ENCODE peak calls at places on chromosomes 12 and 14, in six cellular contexts. One of them, this sample, is unnamed.

GRCh38 chr12:116879509-116880212 is 1.6 kb downstream of the HRK start:
- DNase-seq in tibial artery: no peak
- DNase-seq in GM13976: peak
- DNase-seq in stomach: no peak
- DNase-seq in fibroblast of lung: no peak
- DNase-seq in activated naive CD8-positive, alpha-beta T cell treated with anti-CD3 and anti-CD28 coated beads, Interleukin-2, amount 10 ng/mL, durations not matched to agents 7 days and 5 days: peak
- DNase-seq in this sample: no peak

GRCh38 chr14:100679707-100680438 is 46.8 kb upstream of the DLK1 start:
- DNase-seq in tibial artery: no peak
- DNase-seq in activated naive CD8-positive, alpha-beta T cell treated with anti-CD3 and anti-CD28 coated beads, Interleukin-2, amount 10 ng/mL, durations not matched to agents 7 days and 5 days: no peak
- DNase-seq in fibroblast of lung: peak
- DNase-seq in stomach: no peak
- DNase-seq in GM13976: no peak
- DNase-seq in this sample: no peak

GRCh38 chr12:122318607-122319311 is 52.5 kb upstream of the VPS33A start:
- DNase-seq in fibroblast of lung: peak
- DNase-seq in tibial artery: no peak
- DNase-seq in activated naive CD8-positive, alpha-beta T cell treated with anti-CD3 and anti-CD28 coated beads, Interleukin-2, amount 10 ng/mL, durations not matched to agents 7 days and 5 days: no peak
- DNase-seq in GM13976: no peak
- DNase-seq in stomach: no peak
- DNase-seq in this sample: no peak

GRCh38 chr12:6821271-6821673 is 349 bp upstream of the GPR162 start:
- DNase-seq in tibial artery: no peak
- DNase-seq in stomach: peak
- DNase-seq in activated naive CD8-positive, alpha-beta T cell treated with anti-CD3 and anti-CD28 coated beads, Interleukin-2, amount 10 ng/mL, durations not matched to agents 7 days and 5 days: peak
- DNase-seq in fibroblast of lung: peak
- DNase-seq in GM13976: no peak
- DNase-seq in this sample: peak

GRCh38 chr14:42517786-42518530 is 911.3 kb downstream of the LRFN5 start:
- DNase-seq in tibial artery: no peak
- DNase-seq in fibroblast of lung: no peak
- DNase-seq in GM13976: no peak
- DNase-seq in activated naive CD8-positive, alpha-beta T cell treated with anti-CD3 and anti-CD28 coated beads, Interleukin-2, amount 10 ng/mL, durations not matched to agents 7 days and 5 days: no peak
- DNase-seq in stomach: no peak
- DNase-seq in this sample: no peak

GRCh38 chr12:124833693-124834122 is 30.0 kb downstream of the SCARB1 start:
- DNase-seq in fibroblast of lung: no peak
- DNase-seq in tibial artery: peak
- DNase-seq in GM13976: no peak
- DNase-seq in activated naive CD8-positive, alpha-beta T cell treated with anti-CD3 and anti-CD28 coated beads, Interleukin-2, amount 10 ng/mL, durations not matched to agents 7 days and 5 days: no peak
- DNase-seq in stomach: no peak
- DNase-seq in this sample: peak

GRCh38 chr14:98293527-98293926 is 978.5 kb downstream of the BCL11B start:
- DNase-seq in GM13976: no peak
- DNase-seq in fibroblast of lung: peak
- DNase-seq in activated naive CD8-positive, alpha-beta T cell treated with anti-CD3 and anti-CD28 coated beads, Interleukin-2, amount 10 ng/mL, durations not matched to agents 7 days and 5 days: no peak
- DNase-seq in stomach: no peak
- DNase-seq in tibial artery: no peak
- DNase-seq in this sample: no peak

GRCh38 chr14:22890416-22890815 is 7.4 kb downstream of the REM2 start:
- DNase-seq in stomach: no peak
- DNase-seq in tibial artery: no peak
- DNase-seq in fibroblast of lung: no peak
- DNase-seq in activated naive CD8-positive, alpha-beta T cell treated with anti-CD3 and anti-CD28 coated beads, Interleukin-2, amount 10 ng/mL, durations not matched to agents 7 days and 5 days: no peak
- DNase-seq in GM13976: no peak
- DNase-seq in this sample: no peak

GRCh38 chr12:6570264-6570887 is 2.3 kb upstream of the NOP2 start:
- DNase-seq in stomach: peak
- DNase-seq in GM13976: peak
- DNase-seq in fibroblast of lung: peak
- DNase-seq in activated naive CD8-positive, alpha-beta T cell treated with anti-CD3 and anti-CD28 coated beads, Interleukin-2, amount 10 ng/mL, durations not matched to agents 7 days and 5 days: peak
- DNase-seq in tibial artery: no peak
- DNase-seq in this sample: peak

GRCh38 chr12:51904951-51905471 is 2.3 kb upstream of the ACVRL1 start:
- DNase-seq in activated naive CD8-positive, alpha-beta T cell treated with anti-CD3 and anti-CD28 coated beads, Interleukin-2, amount 10 ng/mL, durations not matched to agents 7 days and 5 days: peak
- DNase-seq in stomach: no peak
- DNase-seq in fibroblast of lung: no peak
- DNase-seq in tibial artery: peak
- DNase-seq in GM13976: no peak
- DNase-seq in this sample: peak

GRCh38 chr14:77264466-77265186 is 6.4 kb downstream of the NGB start:
- DNase-seq in tibial artery: no peak
- DNase-seq in activated naive CD8-positive, alpha-beta T cell treated with anti-CD3 and anti-CD28 coated beads, Interleukin-2, amount 10 ng/mL, durations not matched to agents 7 days and 5 days: no peak
- DNase-seq in stomach: no peak
- DNase-seq in fibroblast of lung: no peak
- DNase-seq in GM13976: no peak
- DNase-seq in this sample: no peak

GRCh38 chr12:46516933-46517578 is 144.5 kb upstream of the SLC38A2 start:
- DNase-seq in stomach: no peak
- DNase-seq in tibial artery: no peak
- DNase-seq in fibroblast of lung: no peak
- DNase-seq in activated naive CD8-positive, alpha-beta T cell treated with anti-CD3 and anti-CD28 coated beads, Interleukin-2, amount 10 ng/mL, durations not matched to agents 7 days and 5 days: no peak
- DNase-seq in GM13976: peak
- DNase-seq in this sample: no peak

GRCh38 chr12:116818341-116818856 is 62.8 kb downstream of the HRK start:
- DNase-seq in activated naive CD8-positive, alpha-beta T cell treated with anti-CD3 and anti-CD28 coated beads, Interleukin-2, amount 10 ng/mL, durations not matched to agents 7 days and 5 days: peak
- DNase-seq in fibroblast of lung: peak
- DNase-seq in tibial artery: no peak
- DNase-seq in stomach: peak
- DNase-seq in GM13976: no peak
- DNase-seq in this sample: peak

GRCh38 chr12:111757361-111758119 is 9.2 kb upstream of the ALDH2 start:
- DNase-seq in GM13976: peak
- DNase-seq in tibial artery: peak
- DNase-seq in fibroblast of lung: peak
- DNase-seq in stomach: peak
- DNase-seq in activated naive CD8-positive, alpha-beta T cell treated with anti-CD3 and anti-CD28 coated beads, Interleukin-2, amount 10 ng/mL, durations not matched to agents 7 days and 5 days: peak
- DNase-seq in this sample: peak

GRCh38 chr12:39805651-39806050 is 186.0 kb upstream of the ABCD2 start:
- DNase-seq in GM13976: no peak
- DNase-seq in activated naive CD8-positive, alpha-beta T cell treated with anti-CD3 and anti-CD28 coated beads, Interleukin-2, amount 10 ng/mL, durations not matched to agents 7 days and 5 days: no peak
- DNase-seq in tibial artery: no peak
- DNase-seq in stomach: no peak
- DNase-seq in fibroblast of lung: no peak
- DNase-seq in this sample: no peak

GRCh38 chr14:63752449-63753169 is 24.7 kb upstream of the SGPP1 start:
- DNase-seq in GM13976: no peak
- DNase-seq in activated naive CD8-positive, alpha-beta T cell treated with anti-CD3 and anti-CD28 coated beads, Interleukin-2, amount 10 ng/mL, durations not matched to agents 7 days and 5 days: no peak
- DNase-seq in tibial artery: no peak
- DNase-seq in stomach: no peak
- DNase-seq in fibroblast of lung: peak
- DNase-seq in this sample: no peak

GRCh38 chr14:86022031-86022629 is 492.2 kb downstream of the FLRT2 start:
- DNase-seq in stomach: no peak
- DNase-seq in GM13976: no peak
- DNase-seq in fibroblast of lung: peak
- DNase-seq in tibial artery: no peak
- DNase-seq in activated naive CD8-positive, alpha-beta T cell treated with anti-CD3 and anti-CD28 coated beads, Interleukin-2, amount 10 ng/mL, durations not matched to agents 7 days and 5 days: no peak
- DNase-seq in this sample: no peak

GRCh38 chr12:120204171-120204570 is 3.3 kb upstream of the RPLP0 start:
- DNase-seq in tibial artery: no peak
- DNase-seq in stomach: no peak
- DNase-seq in activated naive CD8-positive, alpha-beta T cell treated with anti-CD3 and anti-CD28 coated beads, Interleukin-2, amount 10 ng/mL, durations not matched to agents 7 days and 5 days: no peak
- DNase-seq in GM13976: no peak
- DNase-seq in fibroblast of lung: no peak
- DNase-seq in this sample: no peak